ENCODE peak calls at places on chromosomes 11 and 22, in seven cellular contexts. Z, F, H, G, B, T and V are unnamed samples.

GRCh38 chr11:47518212-47518959 is 34.5 kb downstream of the CELF1 start:
- DNase-seq in Z (no peak), F (no peak), H (no peak), G (no peak), B (no peak), T (no peak), V (no peak)

GRCh38 chr11:28110108-28110838 is 2.1 kb downstream of the METTL15 start:
- DNase-seq in Z (peak; percentile 79), F (peak; percentile 73), H (peak; percentile 56), G (peak; percentile 86), B (peak; percentile 69), T (peak; percentile 27), V (peak; percentile 19)

GRCh38 chr11:124302756-124303155 is 11.0 kb downstream of the OR8D1 start:
- DNase-seq in Z (no peak), F (no peak), H (no peak), G (no peak), B (no peak), T (no peak), V (no peak)

GRCh38 chr11:132024587-132025295 is 654.3 kb downstream of the NTM start:
- DNase-seq in Z (no peak), F (no peak), H (no peak), G (no peak), B (peak; percentile 76), T (no peak), V (no peak)

GRCh38 chr22:36143066-36143815 is 17.3 kb downstream of the APOL3 start:
- DNase-seq in Z (no peak), F (no peak), H (no peak), G (no peak), B (no peak), T (no peak), V (no peak)

GRCh38 chr11:35158371-35159081 is 19.6 kb downstream of the CD44 start:
- DNase-seq in Z (no peak), F (no peak), H (no peak), G (peak; percentile 63), B (no peak), T (no peak), V (no peak)

GRCh38 chr22:49377306-49377705 is 450.4 kb downstream of the BRD1 start:
- DNase-seq in Z (no peak), F (no peak), H (no peak), G (no peak), B (no peak), T (no peak), V (no peak)

GRCh38 chr11:114815761-114816160 is 137.4 kb downstream of the NXPE2 start:
- DNase-seq in Z (no peak), F (no peak), H (no peak), G (no peak), B (no peak), T (no peak), V (no peak)

GRCh38 chr11:62104001-62104400 is 19.8 kb upstream of the INCENP start:
- DNase-seq in Z (no peak), F (no peak), H (no peak), G (no peak), B (no peak), T (no peak), V (no peak)

GRCh38 chr11:20161230-20161918 is 1.1 kb upstream of the DBX1 start:
- DNase-seq in Z (no peak), F (peak; percentile 71), H (no peak), G (peak; percentile 26), B (no peak), T (no peak), V (no peak)

GRCh38 chr11:19512621-19513020 is 200.0 kb upstream of the NAV2 start:
- DNase-seq in Z (no peak), F (no peak), H (no peak), G (no peak), B (no peak), T (no peak), V (no peak)

GRCh38 chr11:61853698-61854169 is 25.6 kb downstream of the FADS2 start:
- DNase-seq in Z (no peak), F (no peak), H (no peak), G (no peak), B (no peak), T (no peak), V (no peak)

GRCh38 chr22:23215294-23216204 is 35.2 kb downstream of the BCR start:
- DNase-seq in Z (peak; percentile 37), F (no peak), H (no peak), G (no peak), B (peak; percentile 23), T (no peak), V (no peak)

GRCh38 chr11:83292709-83293435 is 6.7 kb upstream of the CCDC90B start:
- DNase-seq in Z (no peak), F (no peak), H (peak; percentile 50), G (peak; percentile 83), B (peak; percentile 75), T (no peak), V (no peak)

GRCh38 chr11:31509017-31509411 is 408 bp downstream of the IMMP1L start:
- DNase-seq in Z (no peak), F (no peak), H (no peak), G (peak; percentile 13), B (no peak), T (no peak), V (no peak)

GRCh38 chr11:133968300-133968699 is 11.5 kb upstream of the IGSF9B start:
- DNase-seq in Z (no peak), F (peak; percentile 65), H (no peak), G (no peak), B (no peak), T (no peak), V (no peak)

GRCh38 chr11:133966147-133966546 is 9.4 kb upstream of the IGSF9B start:
- DNase-seq in Z (no peak), F (no peak), H (no peak), G (no peak), B (no peak), T (no peak), V (no peak)

GRCh38 chr11:133967599-133968238 is 11.0 kb upstream of the IGSF9B start:
- DNase-seq in Z (no peak), F (no peak), H (no peak), G (no peak), B (no peak), T (no peak), V (no peak)

GRCh38 chr11:133964946-133965632 is 8.3 kb upstream of the IGSF9B start:
- DNase-seq in Z (no peak), F (no peak), H (no peak), G (peak; percentile 56), B (peak; percentile 6), T (no peak), V (no peak)

GRCh38 chr11:133966924-133967598 is 10.3 kb upstream of the IGSF9B start:
- DNase-seq in Z (no peak), F (peak; percentile 85), H (no peak), G (no peak), B (no peak), T (peak; percentile 47), V (peak; percentile 54)
- TF ChIP-seq CTCF in Z (peak; percentile 50), F (peak; percentile 15), H (peak; percentile 39), G (peak; percentile 28), B (peak; percentile 25), T (peak; percentile 65), V (peak; percentile 66)

GRCh38 chr11:1825039-1825740 is 9.6 kb upstream of the SYT8 start:
- DNase-seq in Z (peak; percentile 80), F (peak; percentile 93), H (no peak), G (peak; percentile 85), B (no peak), T (no peak), V (no peak)
- TF ChIP-seq CTCF in Z (peak; percentile 60), F (peak; percentile 54), H (peak; percentile 27), G (peak; percentile 67), B (peak; percentile 31), T (no peak), V (no peak)

GRCh38 chr11:103609117-103610066 is 427.0 kb upstream of the DDI1 start:
- DNase-seq in Z (no peak), F (peak; percentile 32), H (peak; percentile 90), G (peak; percentile 74), B (peak; percentile 94), T (no peak), V (no peak)
- TF ChIP-seq CTCF in Z (no peak), F (no peak), H (peak; percentile 84), G (peak; percentile 42), B (peak; percentile 84), T (no peak), V (no peak)

GRCh38 chr11:3080733-3081385 is 23.6 kb upstream of the CARS1 start:
- DNase-seq in Z (no peak), F (no peak), H (no peak), G (no peak), B (no peak), T (no peak), V (no peak)
- TF ChIP-seq CTCF in Z (no peak), F (no peak), H (no peak), G (no peak), B (no peak), T (no peak), V (no peak)

GRCh38 chr11:12161137-12161536 is 50.7 kb downstream of the MICAL2 start:
- DNase-seq in Z (no peak), F (no peak), H (no peak), G (no peak), B (no peak), T (no peak), V (no peak)
- TF ChIP-seq CTCF in Z (no peak), F (no peak), H (no peak), G (no peak), B (no peak), T (no peak), V (no peak)